ENCODE peak calls at places on chromosomes 13 and 19, in four cellular contexts. N, I, S and A are unnamed samples.

GRCh38 chr13:27375686-27376326 is 48.6 kb upstream of the GTF3A start:
- DNase-seq in N (peak), I (peak), S (peak), A (peak)

GRCh38 chr13:74217816-74218215 is 83.6 kb upstream of the KLF12 start:
- DNase-seq in N (no peak), I (no peak), S (peak), A (no peak)

GRCh38 chr13:78192721-78193120 is 274.1 kb upstream of the EDNRB start:
- DNase-seq in N (no peak), I (no peak), S (peak), A (peak)

GRCh38 chr19:47057328-47057727 is 8.9 kb upstream of the TMEM160 start:
- DNase-seq in N (no peak), I (no peak), S (peak), A (no peak)

GRCh38 chr13:111913790-111914189 is 153.2 kb upstream of the SOX1 start:
- DNase-seq in N (no peak), I (no peak), S (no peak), A (peak)

GRCh38 chr13:107295391-107296157 is 727.6 kb upstream of the ARGLU1 start:
- DNase-seq in N (no peak), I (no peak), S (no peak), A (peak)

GRCh38 chr13:56299650-56300049 is 841.1 kb upstream of the PRR20A start:
- DNase-seq in N (no peak), I (no peak), S (no peak), A (no peak)

GRCh38 chr13:73082471-73082870 is 23.7 kb downstream of the KLF5 start:
- DNase-seq in N (no peak), I (no peak), S (no peak), A (no peak)

GRCh38 chr19:49475995-49476880 is 2.2 kb downstream of the FLT3LG start:
- DNase-seq in N (peak), I (peak), S (no peak), A (peak)

GRCh38 chr19:51660975-51661600 is 14.5 kb upstream of the SIGLEC14 start:
- DNase-seq in N (peak), I (peak), S (peak), A (peak)

GRCh38 chr19:40134866-40135265 is 44.1 kb upstream of the ZNF780A start:
- DNase-seq in N (no peak), I (no peak), S (no peak), A (no peak)

GRCh38 chr13:43572601-43573360 is 214.0 kb downstream of the ENOX1 start:
- DNase-seq in N (no peak), I (no peak), S (peak), A (peak)

GRCh38 chr13:85148009-85148408 is 651.2 kb downstream of the SLITRK6 start:
- DNase-seq in N (no peak), I (no peak), S (no peak), A (no peak)

GRCh38 chr13:39956036-39956435 is 300.6 kb downstream of the COG6 start:
- DNase-seq in N (no peak), I (no peak), S (no peak), A (no peak)

GRCh38 chr13:44004881-44005280 is 125.2 kb downstream of the LACC1 start:
- DNase-seq in N (no peak), I (no peak), S (peak), A (no peak)

GRCh38 chr13:53411443-53411842 is 382.8 kb downstream of the OLFM4 start:
- DNase-seq in N (no peak), I (no peak), S (no peak), A (no peak)

GRCh38 chr13:101449971-101450748 is 2.3 kb upstream of the ITGBL1 start:
- DNase-seq in N (no peak), I (no peak), S (peak), A (peak)

GRCh38 chr19:18879579-18880373 is 16.2 kb downstream of the CERS1 start:
- DNase-seq in N (peak), I (peak), S (no peak), A (no peak)

GRCh38 chr19:33678796-33679195 is 57.0 kb downstream of the CHST8 start:
- DNase-seq in N (no peak), I (no peak), S (no peak), A (no peak)

GRCh38 chr13:48318714-48319457 is 15.3 kb downstream of the RB1 start:
- DNase-seq in N (no peak), I (no peak), S (no peak), A (peak)

GRCh38 chr19:38699027-38699346 is 45.3 kb downstream of the CAPN12 start:
- DNase-seq in N (no peak), I (no peak), S (no peak), A (no peak)

GRCh38 chr13:98622926-98623325 is 46.0 kb upstream of the STK24 start:
- DNase-seq in N (no peak), I (no peak), S (no peak), A (peak)

GRCh38 chr19:33098023-33098652 is 17.2 kb downstream of the GPATCH1 start:
- DNase-seq in N (no peak), I (no peak), S (no peak), A (peak)

GRCh38 chr19:40229926-40230417 is 3.5 kb upstream of the CCNP start:
- DNase-seq in N (no peak), I (no peak), S (no peak), A (peak)

GRCh38 chr19:39359026-39359425 is 16.8 kb downstream of the SAMD4B start:
- DNase-seq in N (no peak), I (no peak), S (no peak), A (no peak)

GRCh38 chr19:29263305-29264080 is 50.5 kb upstream of the UQCRFS1 start:
- DNase-seq in N (peak), I (peak), S (peak), A (peak)

GRCh38 chr19:4067396-4068057 is 828 bp upstream of the ZBTB7A start:
- DNase-seq in N (no peak), I (peak), S (no peak), A (no peak)

GRCh38 chr13:31050486-31051400 is 111.0 kb downstream of the HSPH1 start:
- DNase-seq in N (no peak), I (no peak), S (peak), A (peak)

GRCh38 chr13:81658598-81659370 is 1317.9 kb upstream of the SPRY2 start:
- DNase-seq in N (no peak), I (peak), S (no peak), A (no peak)

GRCh38 chr19:34556500-34556899 is 74.9 kb downstream of the WTIP start:
- DNase-seq in N (peak), I (peak), S (no peak), A (peak)

GRCh38 chr13:33172911-33173310 is 112.6 kb downstream of the STARD13 start:
- DNase-seq in N (no peak), I (no peak), S (no peak), A (peak)

GRCh38 chr13:69198706-69199105 is 908.9 kb upstream of the ATXN8OS start:
- DNase-seq in N (no peak), I (no peak), S (no peak), A (no peak)

GRCh38 chr19:3366104-3366760 is at the start of gene NFIC:
- DNase-seq in N (no peak), I (peak), S (peak), A (peak)

GRCh38 chr19:29292562-29292961 is 79.6 kb upstream of the UQCRFS1 start:
- DNase-seq in N (no peak), I (no peak), S (no peak), A (no peak)

GRCh38 chr19:38952395-38953165 is 21.8 kb downstream of the MRPS12 start:
- DNase-seq in N (peak), I (peak), S (peak), A (peak)

GRCh38 chr19:46840157-46840942 is 10.3 kb downstream of the AP2S1 start:
- DNase-seq in N (peak), I (peak), S (peak), A (no peak)

GRCh38 chr13:100529666-100530065 is 58.9 kb downstream of the GGACT start:
- DNase-seq in N (peak), I (no peak), S (no peak), A (no peak)

GRCh38 chr13:51620165-51620983 is 36.1 kb downstream of the WDFY2 start:
- DNase-seq in N (no peak), I (no peak), S (no peak), A (no peak)

DNA sequence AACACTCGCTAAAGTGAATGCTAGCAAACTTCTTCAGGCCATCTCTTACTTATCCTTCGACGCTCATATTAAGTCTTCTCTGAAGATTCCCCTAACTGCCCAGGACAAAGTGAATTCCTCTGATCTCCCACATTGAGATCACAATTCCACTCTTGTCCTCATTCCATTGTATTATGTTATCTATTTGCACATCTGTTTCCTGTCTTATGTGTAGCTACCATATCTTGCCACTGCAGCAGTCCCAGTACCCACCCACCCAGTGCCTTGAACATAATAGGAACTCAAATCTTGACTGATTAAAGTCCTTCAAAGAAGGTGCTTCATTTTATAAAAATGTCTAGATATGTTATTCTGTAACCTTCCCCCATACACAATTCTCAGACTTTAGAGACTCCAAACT is 702.3 kb downstream of the DIAPH3 start:
- DNase-seq in N (no peak), I (no peak), S (no peak), A (no peak)
- H2BK120ac ChIP-seq in N (no peak), I (no peak), S (no peak), A (no peak)

DNA sequence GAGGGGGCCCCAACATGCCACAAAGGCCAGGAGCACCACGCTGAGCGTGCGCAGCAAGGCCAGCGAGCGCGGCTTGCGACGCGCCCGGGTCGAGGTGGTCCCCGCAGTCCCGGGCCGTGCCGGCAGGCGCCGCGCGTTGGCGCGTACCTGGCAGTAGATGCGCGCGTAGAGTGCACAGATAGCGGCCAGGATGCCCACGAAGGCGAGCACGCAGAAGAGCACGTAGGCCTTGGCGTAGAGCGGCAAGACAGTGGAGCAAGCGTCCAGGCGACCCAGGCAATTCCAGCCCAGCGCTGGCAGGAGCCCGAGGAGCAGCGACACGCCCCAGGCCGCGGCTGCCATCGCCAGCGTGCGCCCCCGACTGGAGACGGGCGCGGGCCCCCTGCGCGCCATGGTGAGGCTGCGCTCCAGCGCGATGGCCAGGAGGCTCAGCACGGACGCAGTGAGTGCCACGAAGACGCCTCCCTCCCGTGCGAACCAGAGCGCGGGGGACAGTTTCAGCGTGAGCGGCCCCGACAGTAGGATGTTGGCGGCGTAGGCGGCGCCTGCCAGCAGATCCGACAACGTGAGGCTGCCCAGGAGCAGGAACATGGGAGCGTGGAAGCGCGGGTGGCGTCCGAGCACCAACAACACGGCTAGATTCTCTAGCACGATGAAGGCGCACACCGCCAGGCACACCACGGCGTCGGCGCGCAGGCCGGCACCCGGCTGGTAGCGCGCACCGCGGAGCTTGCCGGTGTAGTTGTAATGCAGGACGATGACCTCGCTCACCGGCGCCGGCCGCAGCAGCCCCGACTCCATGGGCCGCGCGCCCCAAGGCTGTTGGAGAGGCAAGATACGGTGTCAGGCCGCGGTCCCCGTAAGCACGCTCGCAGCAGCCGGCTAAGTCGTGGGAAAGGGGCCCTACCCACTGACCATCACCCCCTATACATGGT is 2.8 kb downstream of the S1PR5 start:
- DNase-seq in N (peak), I (peak), S (no peak), A (peak)
- H3K18ac ChIP-seq in N (peak), I (no peak), S (no peak), A (no peak)

GRCh38 chr19:17074628-17075034 is 621 bp downstream of the HAUS8 start:
- DNase-seq in N (no peak), I (no peak), S (no peak), A (no peak)

GRCh38 chr19:17075035-17075859 is at the start of the genes HAUS8 and MYO9B:
- DNase-seq in N (peak), I (peak), S (peak), A (peak)

GRCh38 chr19:17076539-17076919 is 952 bp downstream of the MYO9B start:
- DNase-seq in N (no peak), I (no peak), S (no peak), A (peak)

GRCh38 chr19:17075860-17076538 is 422 bp downstream of the MYO9B start:
- DNase-seq in N (peak), I (no peak), S (peak), A (peak)

DNA sequence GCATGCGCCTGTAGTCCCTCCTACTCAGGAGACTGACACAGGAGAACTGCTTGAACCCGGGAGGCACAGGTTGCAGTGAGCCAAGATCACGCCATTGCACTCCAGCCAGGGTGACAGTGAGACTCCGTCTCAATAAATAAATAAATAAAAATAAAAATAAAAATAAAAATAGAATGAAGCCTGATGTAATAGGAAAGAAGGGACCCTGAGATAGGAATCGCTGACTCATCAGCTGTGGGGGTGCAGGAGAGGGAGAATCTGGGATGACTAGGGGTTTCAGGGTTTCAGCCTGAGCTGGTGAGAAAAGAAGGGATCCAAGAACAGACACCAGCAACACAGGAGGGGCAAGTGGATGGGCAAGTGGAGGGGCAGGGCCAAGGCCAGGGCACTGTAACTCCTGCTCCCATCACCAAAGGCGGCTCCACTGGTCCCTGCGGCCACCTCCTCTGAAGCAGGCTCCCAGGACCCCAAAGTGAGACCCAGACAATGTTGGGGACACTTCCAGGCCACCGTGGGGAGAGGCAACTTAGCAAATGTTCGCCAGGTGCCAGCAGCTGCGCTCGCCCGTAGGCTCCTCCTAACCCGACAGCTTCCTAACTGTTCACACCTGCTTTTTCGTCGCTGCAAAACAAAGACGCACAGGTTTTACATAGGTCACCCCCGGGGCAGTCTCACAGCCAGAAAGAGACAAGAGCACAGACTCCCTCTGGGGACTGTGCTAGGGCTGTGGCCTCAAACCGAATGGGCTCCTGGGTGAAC is 1.2 kb downstream of the HAUS8 start:
- DNase-seq in N (no peak), I (peak), S (peak), A (no peak)
- H3K27ac ChIP-seq in N (no peak), I (no peak), S (peak), A (no peak)

DNA sequence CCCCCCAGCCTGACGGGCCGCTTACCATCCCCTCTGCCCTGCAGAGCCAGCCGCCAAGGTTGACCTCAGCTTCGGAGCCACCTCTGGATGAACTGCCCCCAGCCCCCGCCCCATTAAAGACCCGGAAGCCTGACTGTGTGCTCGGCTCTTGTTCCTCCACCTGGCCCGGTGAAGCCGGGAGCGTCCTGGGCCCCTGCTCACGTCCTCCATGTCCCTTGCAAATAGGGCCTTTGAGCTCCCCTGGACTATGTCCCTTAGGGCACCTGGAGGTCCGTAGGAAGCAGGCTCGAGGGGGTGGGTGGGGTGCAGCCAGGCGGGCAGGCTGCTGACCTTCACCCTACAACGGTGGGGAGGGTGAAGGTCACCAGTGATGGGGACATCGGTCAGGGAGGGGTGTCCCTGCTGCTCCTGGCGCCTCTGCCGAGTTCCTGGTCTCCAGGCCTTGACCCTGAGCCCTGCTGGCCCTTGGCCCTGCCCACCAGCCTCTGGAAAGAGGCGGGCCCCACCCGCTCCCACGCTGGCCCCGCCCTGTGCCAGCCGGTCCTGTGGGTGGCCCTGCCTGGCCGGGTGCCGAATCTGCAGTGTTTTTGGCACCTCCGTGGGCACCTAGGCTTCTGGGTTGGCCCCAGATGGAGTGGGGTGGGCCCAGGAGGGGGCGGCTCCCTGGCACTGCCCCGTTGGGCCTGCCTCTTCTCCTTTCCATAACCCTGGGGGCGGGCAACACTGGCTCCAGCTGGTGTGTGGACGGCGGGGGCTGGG is 3.3 kb downstream of the ATP5F1D start:
- DNase-seq in N (no peak), I (no peak), S (no peak), A (peak)
- H2BK120ac ChIP-seq in N (no peak), I (no peak), S (peak), A (no peak)

GRCh38 chr19:14560776-14561108 is 11.1 kb downstream of the NDUFB7 start:
- DNase-seq in N (no peak), I (no peak), S (no peak), A (no peak)

GRCh38 chr19:14561249-14561648 is 10.6 kb downstream of the NDUFB7 start:
- DNase-seq in N (no peak), I (no peak), S (no peak), A (no peak)

GRCh38 chr19:14558370-14559066 is 13.3 kb downstream of the NDUFB7 start:
- DNase-seq in N (peak), I (no peak), S (no peak), A (no peak)

GRCh38 chr19:14561832-14562351 is 10.0 kb downstream of the NDUFB7 start:
- DNase-seq in N (no peak), I (peak), S (peak), A (peak)

DNA sequence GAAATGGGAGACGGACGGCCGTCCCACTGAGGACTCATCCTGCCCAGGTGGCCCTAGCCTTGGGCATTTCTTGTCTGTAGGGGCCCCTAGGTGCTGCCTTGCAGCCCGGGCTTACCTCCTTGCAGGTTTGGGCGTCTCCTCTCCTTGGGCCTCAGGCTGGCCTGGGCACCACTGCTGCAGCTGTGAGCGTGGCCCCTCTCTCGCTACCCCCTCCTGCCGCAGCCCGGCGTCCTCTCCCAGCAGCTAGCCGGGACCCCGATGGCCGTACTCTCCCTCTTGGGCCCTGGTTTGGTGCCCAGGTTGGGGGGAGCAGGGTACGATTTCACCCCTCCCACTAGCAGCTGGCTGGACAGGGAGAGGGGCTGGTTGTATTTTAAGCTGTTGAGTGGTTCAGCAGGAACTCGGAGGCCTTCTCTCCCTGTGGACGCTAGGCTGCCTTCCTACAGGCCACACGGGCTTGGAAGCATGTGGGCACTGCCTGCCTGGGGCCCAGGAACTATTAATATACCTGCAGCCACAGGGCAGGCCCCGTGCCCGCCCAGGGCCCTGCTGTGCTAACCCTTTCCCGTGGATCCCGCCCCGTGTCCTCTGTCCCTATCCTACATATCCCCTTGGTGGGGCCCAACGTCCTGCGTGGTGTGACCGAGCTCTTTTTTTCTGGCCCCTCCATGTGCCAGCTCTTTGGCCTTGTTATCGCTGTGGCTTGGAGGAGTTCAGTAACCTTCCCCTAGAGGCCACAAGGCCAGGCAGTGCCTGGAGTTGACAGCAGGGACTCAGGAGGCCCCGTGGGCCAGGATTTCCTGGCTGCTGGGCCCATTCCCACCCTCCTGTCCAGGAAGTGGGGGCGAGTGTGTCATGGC is 11.7 kb downstream of the NDUFB7 start:
- DNase-seq in N (no peak), I (peak), S (no peak), A (no peak)
- H3K18ac ChIP-seq in N (no peak), I (no peak), S (no peak), A (no peak)